ENCODE peak calls at places on chromosomes 1 and 21, in six cellular contexts. One of them, this sample, is unnamed.

GRCh38 chr1:244852694-244853093 is 11.6 kb downstream of the HNRNPU start:
- DNase-seq in IMR-90: no peak
- DNase-seq in aorta: no peak
- DNase-seq in BJ: no peak
- DNase-seq in stimulated activated naive CD8-positive, alpha-beta T cell treated with anti-CD3 and anti-CD28 coated beads, Interleukin-15, amount 100 ng/mL, for 72 hours: no peak
- DNase-seq in activated effector memory CD4-positive, alpha-beta T cell treated with Interleukin-2 at 50 U/mL for 16 hours: no peak
- DNase-seq in this sample: no peak

GRCh38 chr1:44707959-44708831 is 22.8 kb downstream of the RNU5D-1 start:
- DNase-seq in IMR-90: peak
- DNase-seq in aorta: no peak
- DNase-seq in BJ: no peak
- DNase-seq in stimulated activated naive CD8-positive, alpha-beta T cell treated with anti-CD3 and anti-CD28 coated beads, Interleukin-15, amount 100 ng/mL, for 72 hours: no peak
- DNase-seq in activated effector memory CD4-positive, alpha-beta T cell treated with Interleukin-2 at 50 U/mL for 16 hours: no peak
- DNase-seq in this sample: no peak

GRCh38 chr1:8211251-8211619 is 106.7 kb upstream of the SLC45A1 start:
- DNase-seq in IMR-90: no peak
- DNase-seq in aorta: no peak
- DNase-seq in BJ: no peak
- DNase-seq in stimulated activated naive CD8-positive, alpha-beta T cell treated with anti-CD3 and anti-CD28 coated beads, Interleukin-15, amount 100 ng/mL, for 72 hours: no peak
- DNase-seq in activated effector memory CD4-positive, alpha-beta T cell treated with Interleukin-2 at 50 U/mL for 16 hours: no peak
- DNase-seq in this sample: no peak

GRCh38 chr1:89068291-89068690 is 3.3 kb upstream of the GBP1 start:
- DNase-seq in IMR-90: peak
- DNase-seq in aorta: no peak
- DNase-seq in BJ: peak
- DNase-seq in stimulated activated naive CD8-positive, alpha-beta T cell treated with anti-CD3 and anti-CD28 coated beads, Interleukin-15, amount 100 ng/mL, for 72 hours: no peak
- DNase-seq in activated effector memory CD4-positive, alpha-beta T cell treated with Interleukin-2 at 50 U/mL for 16 hours: no peak
- DNase-seq in this sample: no peak

GRCh38 chr1:243343970-243344749 is 88.3 kb downstream of the SDCCAG8 start:
- DNase-seq in IMR-90: peak
- DNase-seq in aorta: no peak
- DNase-seq in BJ: no peak
- DNase-seq in stimulated activated naive CD8-positive, alpha-beta T cell treated with anti-CD3 and anti-CD28 coated beads, Interleukin-15, amount 100 ng/mL, for 72 hours: no peak
- DNase-seq in activated effector memory CD4-positive, alpha-beta T cell treated with Interleukin-2 at 50 U/mL for 16 hours: no peak
- DNase-seq in this sample: no peak

GRCh38 chr1:8814870-8815269 is 2.6 kb downstream of the RERE start:
- DNase-seq in IMR-90: no peak
- DNase-seq in aorta: no peak
- DNase-seq in BJ: no peak
- DNase-seq in stimulated activated naive CD8-positive, alpha-beta T cell treated with anti-CD3 and anti-CD28 coated beads, Interleukin-15, amount 100 ng/mL, for 72 hours: no peak
- DNase-seq in activated effector memory CD4-positive, alpha-beta T cell treated with Interleukin-2 at 50 U/mL for 16 hours: no peak
- DNase-seq in this sample: no peak

GRCh38 chr1:85584264-85584781 is 3.8 kb downstream of the CCN1 start:
- DNase-seq in IMR-90: peak
- DNase-seq in aorta: no peak
- DNase-seq in BJ: peak
- DNase-seq in stimulated activated naive CD8-positive, alpha-beta T cell treated with anti-CD3 and anti-CD28 coated beads, Interleukin-15, amount 100 ng/mL, for 72 hours: no peak
- DNase-seq in activated effector memory CD4-positive, alpha-beta T cell treated with Interleukin-2 at 50 U/mL for 16 hours: no peak
- DNase-seq in this sample: no peak

GRCh38 chr1:103267893-103268292 is 159.6 kb upstream of the COL11A1 start:
- DNase-seq in IMR-90: no peak
- DNase-seq in aorta: no peak
- DNase-seq in BJ: no peak
- DNase-seq in stimulated activated naive CD8-positive, alpha-beta T cell treated with anti-CD3 and anti-CD28 coated beads, Interleukin-15, amount 100 ng/mL, for 72 hours: no peak
- DNase-seq in activated effector memory CD4-positive, alpha-beta T cell treated with Interleukin-2 at 50 U/mL for 16 hours: no peak
- DNase-seq in this sample: no peak

GRCh38 chr21:41663805-41664788 is 102.8 kb downstream of the RIPK4 start:
- DNase-seq in IMR-90: peak
- DNase-seq in aorta: no peak
- DNase-seq in BJ: no peak
- DNase-seq in stimulated activated naive CD8-positive, alpha-beta T cell treated with anti-CD3 and anti-CD28 coated beads, Interleukin-15, amount 100 ng/mL, for 72 hours: no peak
- DNase-seq in activated effector memory CD4-positive, alpha-beta T cell treated with Interleukin-2 at 50 U/mL for 16 hours: no peak
- DNase-seq in this sample: no peak

GRCh38 chr1:185645686-185646085 is 88.5 kb upstream of the HMCN1 start:
- DNase-seq in IMR-90: peak
- DNase-seq in aorta: no peak
- DNase-seq in BJ: no peak
- DNase-seq in stimulated activated naive CD8-positive, alpha-beta T cell treated with anti-CD3 and anti-CD28 coated beads, Interleukin-15, amount 100 ng/mL, for 72 hours: no peak
- DNase-seq in activated effector memory CD4-positive, alpha-beta T cell treated with Interleukin-2 at 50 U/mL for 16 hours: no peak
- DNase-seq in this sample: no peak

GRCh38 chr21:40049031-40049958 is 182.1 kb downstream of the PCP4 start:
- DNase-seq in IMR-90: peak
- DNase-seq in aorta: peak
- DNase-seq in BJ: no peak
- DNase-seq in stimulated activated naive CD8-positive, alpha-beta T cell treated with anti-CD3 and anti-CD28 coated beads, Interleukin-15, amount 100 ng/mL, for 72 hours: no peak
- DNase-seq in activated effector memory CD4-positive, alpha-beta T cell treated with Interleukin-2 at 50 U/mL for 16 hours: no peak
- DNase-seq in this sample: no peak

GRCh38 chr1:37726746-37727145 is 34.4 kb downstream of the CDCA8 start:
- DNase-seq in IMR-90: no peak
- DNase-seq in aorta: peak
- DNase-seq in BJ: no peak
- DNase-seq in stimulated activated naive CD8-positive, alpha-beta T cell treated with anti-CD3 and anti-CD28 coated beads, Interleukin-15, amount 100 ng/mL, for 72 hours: no peak
- DNase-seq in activated effector memory CD4-positive, alpha-beta T cell treated with Interleukin-2 at 50 U/mL for 16 hours: no peak
- DNase-seq in this sample: no peak

GRCh38 chr1:4033129-4033676 is 133.1 kb upstream of the C1orf174 start:
- DNase-seq in IMR-90: no peak
- DNase-seq in aorta: no peak
- DNase-seq in BJ: no peak
- DNase-seq in stimulated activated naive CD8-positive, alpha-beta T cell treated with anti-CD3 and anti-CD28 coated beads, Interleukin-15, amount 100 ng/mL, for 72 hours: no peak
- DNase-seq in activated effector memory CD4-positive, alpha-beta T cell treated with Interleukin-2 at 50 U/mL for 16 hours: no peak
- DNase-seq in this sample: no peak

GRCh38 chr1:78640462-78640861 is 9.2 kb upstream of the IFI44 start:
- DNase-seq in IMR-90: no peak
- DNase-seq in aorta: no peak
- DNase-seq in BJ: no peak
- DNase-seq in stimulated activated naive CD8-positive, alpha-beta T cell treated with anti-CD3 and anti-CD28 coated beads, Interleukin-15, amount 100 ng/mL, for 72 hours: no peak
- DNase-seq in activated effector memory CD4-positive, alpha-beta T cell treated with Interleukin-2 at 50 U/mL for 16 hours: no peak
- DNase-seq in this sample: no peak

GRCh38 chr1:109787845-109788605 is 24.3 kb upstream of the EPS8L3 start:
- DNase-seq in IMR-90: no peak
- DNase-seq in aorta: peak
- DNase-seq in BJ: no peak
- DNase-seq in stimulated activated naive CD8-positive, alpha-beta T cell treated with anti-CD3 and anti-CD28 coated beads, Interleukin-15, amount 100 ng/mL, for 72 hours: no peak
- DNase-seq in activated effector memory CD4-positive, alpha-beta T cell treated with Interleukin-2 at 50 U/mL for 16 hours: no peak
- DNase-seq in this sample: peak

GRCh38 chr1:19091539-19091938 is 118.5 kb downstream of the UBR4 start:
- DNase-seq in IMR-90: peak
- DNase-seq in aorta: no peak
- DNase-seq in BJ: no peak
- DNase-seq in stimulated activated naive CD8-positive, alpha-beta T cell treated with anti-CD3 and anti-CD28 coated beads, Interleukin-15, amount 100 ng/mL, for 72 hours: no peak
- DNase-seq in activated effector memory CD4-positive, alpha-beta T cell treated with Interleukin-2 at 50 U/mL for 16 hours: no peak
- DNase-seq in this sample: no peak

GRCh38 chr1:52059326-52059725 is 3.2 kb downstream of the BTF3L4 start:
- DNase-seq in IMR-90: peak
- DNase-seq in aorta: no peak
- DNase-seq in BJ: peak
- DNase-seq in stimulated activated naive CD8-positive, alpha-beta T cell treated with anti-CD3 and anti-CD28 coated beads, Interleukin-15, amount 100 ng/mL, for 72 hours: no peak
- DNase-seq in activated effector memory CD4-positive, alpha-beta T cell treated with Interleukin-2 at 50 U/mL for 16 hours: no peak
- DNase-seq in this sample: no peak

GRCh38 chr1:89635825-89636815 is 3.2 kb downstream of the LRRC8C start:
- DNase-seq in IMR-90: peak
- DNase-seq in aorta: no peak
- DNase-seq in BJ: peak
- DNase-seq in stimulated activated naive CD8-positive, alpha-beta T cell treated with anti-CD3 and anti-CD28 coated beads, Interleukin-15, amount 100 ng/mL, for 72 hours: no peak
- DNase-seq in activated effector memory CD4-positive, alpha-beta T cell treated with Interleukin-2 at 50 U/mL for 16 hours: no peak
- DNase-seq in this sample: no peak

GRCh38 chr1:41862411-41863221 is 56.1 kb downstream of the HIVEP3 start:
- DNase-seq in IMR-90: peak
- DNase-seq in aorta: no peak
- DNase-seq in BJ: peak
- DNase-seq in stimulated activated naive CD8-positive, alpha-beta T cell treated with anti-CD3 and anti-CD28 coated beads, Interleukin-15, amount 100 ng/mL, for 72 hours: peak
- DNase-seq in activated effector memory CD4-positive, alpha-beta T cell treated with Interleukin-2 at 50 U/mL for 16 hours: no peak
- DNase-seq in this sample: no peak

GRCh38 chr1:218476385-218476784 is 131.2 kb downstream of the TGFB2 start:
- DNase-seq in IMR-90: peak
- DNase-seq in aorta: no peak
- DNase-seq in BJ: peak
- DNase-seq in stimulated activated naive CD8-positive, alpha-beta T cell treated with anti-CD3 and anti-CD28 coated beads, Interleukin-15, amount 100 ng/mL, for 72 hours: no peak
- DNase-seq in activated effector memory CD4-positive, alpha-beta T cell treated with Interleukin-2 at 50 U/mL for 16 hours: no peak
- DNase-seq in this sample: no peak

GRCh38 chr21:43639470-43640178 is 19.7 kb downstream of the HSF2BP start:
- DNase-seq in IMR-90: peak
- DNase-seq in aorta: no peak
- DNase-seq in BJ: no peak
- DNase-seq in stimulated activated naive CD8-positive, alpha-beta T cell treated with anti-CD3 and anti-CD28 coated beads, Interleukin-15, amount 100 ng/mL, for 72 hours: no peak
- DNase-seq in activated effector memory CD4-positive, alpha-beta T cell treated with Interleukin-2 at 50 U/mL for 16 hours: no peak
- DNase-seq in this sample: no peak

GRCh38 chr1:115727706-115728249 is 40.7 kb downstream of the CASQ2 start:
- DNase-seq in IMR-90: peak
- DNase-seq in aorta: no peak
- DNase-seq in BJ: peak
- DNase-seq in stimulated activated naive CD8-positive, alpha-beta T cell treated with anti-CD3 and anti-CD28 coated beads, Interleukin-15, amount 100 ng/mL, for 72 hours: no peak
- DNase-seq in activated effector memory CD4-positive, alpha-beta T cell treated with Interleukin-2 at 50 U/mL for 16 hours: no peak
- DNase-seq in this sample: no peak

GRCh38 chr21:42929969-42930368 is 4.5 kb upstream of the ERVH48-1 start:
- DNase-seq in IMR-90: no peak
- DNase-seq in aorta: no peak
- DNase-seq in BJ: no peak
- DNase-seq in stimulated activated naive CD8-positive, alpha-beta T cell treated with anti-CD3 and anti-CD28 coated beads, Interleukin-15, amount 100 ng/mL, for 72 hours: no peak
- DNase-seq in activated effector memory CD4-positive, alpha-beta T cell treated with Interleukin-2 at 50 U/mL for 16 hours: no peak
- DNase-seq in this sample: peak

GRCh38 chr1:235736263-235736662 is 86.7 kb upstream of the GNG4 start:
- DNase-seq in IMR-90: peak
- DNase-seq in aorta: no peak
- DNase-seq in BJ: no peak
- DNase-seq in stimulated activated naive CD8-positive, alpha-beta T cell treated with anti-CD3 and anti-CD28 coated beads, Interleukin-15, amount 100 ng/mL, for 72 hours: no peak
- DNase-seq in activated effector memory CD4-positive, alpha-beta T cell treated with Interleukin-2 at 50 U/mL for 16 hours: no peak
- DNase-seq in this sample: no peak

GRCh38 chr1:91221017-91221416 is 183.6 kb downstream of the HFM1 start:
- DNase-seq in IMR-90: no peak
- DNase-seq in aorta: no peak
- DNase-seq in BJ: no peak
- DNase-seq in stimulated activated naive CD8-positive, alpha-beta T cell treated with anti-CD3 and anti-CD28 coated beads, Interleukin-15, amount 100 ng/mL, for 72 hours: no peak
- DNase-seq in activated effector memory CD4-positive, alpha-beta T cell treated with Interleukin-2 at 50 U/mL for 16 hours: no peak
- DNase-seq in this sample: no peak

GRCh38 chr21:45542667-45543370 is 579 bp upstream of the SLC19A1 start:
- DNase-seq in IMR-90: no peak
- DNase-seq in aorta: peak
- DNase-seq in BJ: no peak
- DNase-seq in stimulated activated naive CD8-positive, alpha-beta T cell treated with anti-CD3 and anti-CD28 coated beads, Interleukin-15, amount 100 ng/mL, for 72 hours: no peak
- DNase-seq in activated effector memory CD4-positive, alpha-beta T cell treated with Interleukin-2 at 50 U/mL for 16 hours: no peak
- DNase-seq in this sample: peak

GRCh38 chr1:109369167-109369746 is 28.5 kb downstream of the SORT1 start:
- DNase-seq in IMR-90: peak
- DNase-seq in aorta: no peak
- DNase-seq in BJ: no peak
- DNase-seq in stimulated activated naive CD8-positive, alpha-beta T cell treated with anti-CD3 and anti-CD28 coated beads, Interleukin-15, amount 100 ng/mL, for 72 hours: no peak
- DNase-seq in activated effector memory CD4-positive, alpha-beta T cell treated with Interleukin-2 at 50 U/mL for 16 hours: no peak
- DNase-seq in this sample: no peak

GRCh38 chr1:175237389-175237788 is 44.8 kb upstream of the KIAA0040 start:
- DNase-seq in IMR-90: no peak
- DNase-seq in aorta: no peak
- DNase-seq in BJ: no peak
- DNase-seq in stimulated activated naive CD8-positive, alpha-beta T cell treated with anti-CD3 and anti-CD28 coated beads, Interleukin-15, amount 100 ng/mL, for 72 hours: no peak
- DNase-seq in activated effector memory CD4-positive, alpha-beta T cell treated with Interleukin-2 at 50 U/mL for 16 hours: no peak
- DNase-seq in this sample: no peak

GRCh38 chr1:110203021-110203661 is 7.0 kb upstream of the KCNC4 start:
- DNase-seq in IMR-90: peak
- DNase-seq in aorta: no peak
- DNase-seq in BJ: no peak
- DNase-seq in stimulated activated naive CD8-positive, alpha-beta T cell treated with anti-CD3 and anti-CD28 coated beads, Interleukin-15, amount 100 ng/mL, for 72 hours: peak
- DNase-seq in activated effector memory CD4-positive, alpha-beta T cell treated with Interleukin-2 at 50 U/mL for 16 hours: peak
- DNase-seq in this sample: no peak

GRCh38 chr1:242827538-242827937 is 303.0 kb upstream of the PLD5 start:
- DNase-seq in IMR-90: no peak
- DNase-seq in aorta: no peak
- DNase-seq in BJ: no peak
- DNase-seq in stimulated activated naive CD8-positive, alpha-beta T cell treated with anti-CD3 and anti-CD28 coated beads, Interleukin-15, amount 100 ng/mL, for 72 hours: no peak
- DNase-seq in activated effector memory CD4-positive, alpha-beta T cell treated with Interleukin-2 at 50 U/mL for 16 hours: no peak
- DNase-seq in this sample: no peak

This sample was measured in cardiac septum.